ENCODE peak calls at places on chromosomes 6 and 20, in six cellular contexts. B, U, S, R, N and M are unnamed samples.

GRCh38 chr6:111808493-111808892 is 64.8 kb downstream of the FYN start:
- DNase-seq in B (no peak), U (no peak), S (no peak), R (no peak), N (no peak), M (no peak)

GRCh38 chr6:170522565-170523183 is 30.4 kb downstream of the PSMB1 start:
- DNase-seq in B (no peak), U (no peak), S (no peak), R (no peak), N (peak; percentile 32), M (no peak)

GRCh38 chr20:56843817-56844216 is 214.7 kb downstream of the TFAP2C start:
- DNase-seq in B (no peak), U (no peak), S (no peak), R (no peak), N (no peak), M (no peak)

GRCh38 chr20:1784586-1784985 is 110.6 kb upstream of the SIRPA start:
- DNase-seq in B (no peak), U (no peak), S (no peak), R (no peak), N (no peak), M (no peak)

GRCh38 chr20:14984768-14985622 is 647.6 kb upstream of the FLRT3 start:
- DNase-seq in B (peak; percentile 10), U (no peak), S (no peak), R (no peak), N (no peak), M (no peak)

GRCh38 chr20:19690462-19690861 is 67.6 kb upstream of the RIN2 start:
- DNase-seq in B (no peak), U (no peak), S (no peak), R (no peak), N (no peak), M (no peak)

GRCh38 chr6:157993076-157993475 is 11.4 kb downstream of the SYNJ2 start:
- DNase-seq in B (no peak), U (no peak), S (no peak), R (no peak), N (no peak), M (no peak)

GRCh38 chr6:89734526-89734925 is 85.1 kb downstream of the MDN1 start:
- DNase-seq in B (peak; percentile 9), U (peak; percentile 2), S (no peak), R (no peak), N (no peak), M (no peak)

GRCh38 chr6:30903236-30903635 is 4.8 kb upstream of the GTF2H4 start:
- DNase-seq in B (no peak), U (no peak), S (no peak), R (no peak), N (no peak), M (no peak)

GRCh38 chr6:132527791-132528190 is 10.3 kb upstream of the TAAR9 start:
- DNase-seq in B (no peak), U (peak; percentile 43), S (no peak), R (no peak), N (no peak), M (no peak)

GRCh38 chr20:1376453-1377270 is 16.2 kb downstream of the FKBP1A start:
- DNase-seq in B (no peak), U (no peak), S (no peak), R (no peak), N (no peak), M (peak; percentile 49)

GRCh38 chr6:170497845-170498281 is 55.2 kb downstream of the PSMB1 start:
- DNase-seq in B (peak; percentile 24), U (no peak), S (no peak), R (no peak), N (no peak), M (no peak)

GRCh38 chr6:144467153-144467762 is 182.1 kb downstream of the UTRN start:
- DNase-seq in B (no peak), U (no peak), S (no peak), R (no peak), N (no peak), M (no peak)

GRCh38 chr20:51767018-51767866 is 948 bp downstream of the ATP9A start:
- DNase-seq in B (no peak), U (no peak), S (peak; percentile 38), R (peak; percentile 94), N (peak; percentile 45), M (peak; percentile 18)

GRCh38 chr20:16123623-16124022 is 449.6 kb downstream of the KIF16B start:
- DNase-seq in B (no peak), U (no peak), S (no peak), R (no peak), N (no peak), M (no peak)

GRCh38 chr6:21933351-21933750 is 339.8 kb downstream of the SOX4 start:
- DNase-seq in B (no peak), U (no peak), S (no peak), R (no peak), N (no peak), M (no peak)

GRCh38 chr6:5619249-5619648 is 357.9 kb downstream of the FARS2 start:
- DNase-seq in B (no peak), U (no peak), S (no peak), R (no peak), N (no peak), M (peak; percentile 66)

GRCh38 chr6:63140114-63140513 is 71.2 kb upstream of the FKBP1C start:
- DNase-seq in B (no peak), U (no peak), S (no peak), R (no peak), N (no peak), M (no peak)

GRCh38 chr6:89997456-89998445 is 103.5 kb downstream of the GJA10 start:
- DNase-seq in B (no peak), U (no peak), S (no peak), R (peak; percentile 23), N (peak; percentile 30), M (no peak)

GRCh38 chr20:31987744-31988143 is 19.8 kb downstream of the XKR7 start:
- DNase-seq in B (peak; percentile 8), U (peak; percentile 31), S (no peak), R (no peak), N (no peak), M (no peak)

GRCh38 chr6:166757226-166758135 is 130.4 kb upstream of the RPS6KA2 start:
- DNase-seq in B (peak; percentile 39), U (peak; percentile 19), S (no peak), R (no peak), N (no peak), M (no peak)

GRCh38 chr6:119647309-119647708 is 297.7 kb upstream of the MAN1A1 start:
- DNase-seq in B (no peak), U (no peak), S (no peak), R (no peak), N (no peak), M (no peak)

GRCh38 chr6:111591370-111591900 is 14.2 kb downstream of the TRAF3IP2 start:
- DNase-seq in B (peak; percentile 98), U (peak; percentile 98), S (no peak), R (peak; percentile 97), N (peak; percentile 99), M (no peak)

GRCh38 chr20:49432562-49432961 is 49.9 kb downstream of the KCNB1 start:
- DNase-seq in B (no peak), U (no peak), S (no peak), R (no peak), N (no peak), M (no peak)

GRCh38 chr6:63567966-63568365 is 4.3 kb upstream of the LOC128125822 start:
- DNase-seq in B (no peak), U (no peak), S (no peak), R (no peak), N (no peak), M (no peak)

GRCh38 chr6:152700427-152700826 is 2.7 kb downstream of the MYCT1 start:
- DNase-seq in B (no peak), U (no peak), S (no peak), R (no peak), N (no peak), M (no peak)

GRCh38 chr6:24451581-24452041 is 37.8 kb downstream of the GPLD1 start:
- DNase-seq in B (no peak), U (no peak), S (no peak), R (no peak), N (no peak), M (no peak)

GRCh38 chr6:152130441-152130840 is 323.0 kb downstream of the ESR1 start:
- DNase-seq in B (no peak), U (no peak), S (no peak), R (no peak), N (no peak), M (no peak)

GRCh38 chr6:38673397-38674165 is 29.4 kb downstream of the GLO1 start:
- DNase-seq in B (no peak), U (no peak), S (no peak), R (no peak), N (no peak), M (peak; percentile 19)

GRCh38 chr20:3934628-3935027 is 45.4 kb downstream of the PANK2 start:
- DNase-seq in B (no peak), U (peak; percentile 39), S (no peak), R (no peak), N (no peak), M (no peak)

GRCh38 chr20:62539646-62540045 is 63.9 kb upstream of the GATA5 start:
- DNase-seq in B (no peak), U (no peak), S (no peak), R (no peak), N (peak; percentile 74), M (no peak)

GRCh38 chr6:159168536-159169192 is 536 bp upstream of the FNDC1 start:
- DNase-seq in B (peak; percentile 23), U (no peak), S (peak; percentile 15), R (no peak), N (peak; percentile 19), M (no peak)
- TF ChIP-seq CTCF in B (peak; percentile 67), U (peak; percentile 39), S (no peak), R (no peak), N (no peak), M (no peak)

GRCh38 chr6:117711369-117711768 is 36.1 kb downstream of the NUS1 start:
- DNase-seq in B (no peak), U (no peak), S (no peak), R (no peak), N (no peak), M (peak; percentile 26)
- TF ChIP-seq CTCF in B (peak; percentile 19), U (peak; percentile 44), S (no peak), R (no peak), N (no peak), M (no peak)

GRCh38 chr6:2478200-2478599 is 232.8 kb upstream of the GMDS start:
- DNase-seq in B (peak; percentile 86), U (no peak), S (no peak), R (no peak), N (no peak), M (no peak)

GRCh38 chr6:2485116-2485515 is 239.7 kb upstream of the GMDS start:
- DNase-seq in B (no peak), U (no peak), S (no peak), R (no peak), N (no peak), M (no peak)

GRCh38 chr6:2480267-2480966 is 235.0 kb upstream of the GMDS start:
- DNase-seq in B (no peak), U (no peak), S (no peak), R (no peak), N (no peak), M (no peak)

GRCh38 chr6:2481307-2481706 is 235.9 kb upstream of the GMDS start:
- DNase-seq in B (no peak), U (no peak), S (no peak), R (no peak), N (no peak), M (no peak)

GRCh38 chr6:2482773-2483172 is 237.4 kb upstream of the GMDS start:
- DNase-seq in B (no peak), U (no peak), S (no peak), R (no peak), N (no peak), M (no peak)
- TF ChIP-seq CTCF in B (peak; percentile 31), U (peak; percentile 28), S (no peak), R (no peak), N (no peak), M (no peak)

GRCh38 chr20:47678130-47678453 is 107.2 kb downstream of the SULF2 start:
- DNase-seq in B (no peak), U (no peak), S (no peak), R (no peak), N (no peak), M (no peak)
- TF ChIP-seq CTCF in B (no peak), U (peak; percentile 57), S (no peak), R (no peak), N (no peak), M (no peak)